ENCODE peak calls at places on chromosomes 7 and 10, in six cellular contexts. F is neuronal stem cell, P is HCT116, L is esophagus squamous epithelium, V is K562, B is fibroblast of lung. D is an unnamed sample.

GRCh38 chr10:35212856-35213255 is 86.2 kb downstream of the CREM start:
- DNase-seq in B (no peak), P (no peak), V (no peak), L (no peak), F (no peak), D (no peak)

GRCh38 chr10:12160664-12161063 is 31.2 kb downstream of the SEC61A2 start:
- DNase-seq in B (no peak), P (no peak), F (no peak), L (no peak), V (no peak), D (no peak)

GRCh38 chr10:130809181-130809580 is 502.3 kb downstream of the TCERG1L start:
- DNase-seq in F (no peak), P (no peak), V (no peak), B (no peak), L (no peak), D (no peak)

GRCh38 chr10:86366033-86366901 is at the start of gene GRID1:
- DNase-seq in L (no peak), B (peak; percentile 17), V (peak; percentile 57), F (no peak), P (no peak), D (no peak)

GRCh38 chr7:2029936-2030335 is 202.8 kb downstream of the MAD1L1 start:
- DNase-seq in P (no peak), B (no peak), F (no peak), L (no peak), V (no peak), D (no peak)

GRCh38 chr10:99520040-99520803 is 12.5 kb upstream of the NKX2-3 start:
- DNase-seq in B (no peak), F (no peak), P (no peak), V (no peak), L (no peak), D (no peak)

GRCh38 chr10:546451-546850 is 143.0 kb downstream of the DIP2C start:
- DNase-seq in F (no peak), V (no peak), L (no peak), B (no peak), P (no peak), D (no peak)

GRCh38 chr7:135204876-135205275 is 6.5 kb downstream of the WDR91 start:
- DNase-seq in L (no peak), V (no peak), B (peak; percentile 52), F (no peak), P (no peak), D (no peak)

GRCh38 chr7:56218510-56218909 is 102.3 kb upstream of the NUPR2 start:
- DNase-seq in L (no peak), V (no peak), F (no peak), B (no peak), P (no peak), D (no peak)

GRCh38 chr7:23247602-23248335 is 1.2 kb downstream of the GPNMB start:
- DNase-seq in V (no peak), P (no peak), F (no peak), B (no peak), L (no peak), D (no peak)

GRCh38 chr7:152641384-152641783 is 34.6 kb downstream of the XRCC2 start:
- DNase-seq in P (no peak), F (no peak), V (no peak), B (no peak), L (no peak), D (no peak)

GRCh38 chr10:129108994-129109393 is 358.0 kb upstream of the MGMT start:
- DNase-seq in F (no peak), L (no peak), B (no peak), V (no peak), P (no peak), D (no peak)

GRCh38 chr7:37445800-37446199 is 2.9 kb downstream of the ELMO1 start:
- DNase-seq in B (no peak), P (no peak), F (no peak), L (no peak), V (no peak), D (no peak)

GRCh38 chr7:114835861-114836260 is 86.0 kb upstream of the MDFIC start:
- DNase-seq in V (no peak), P (no peak), B (no peak), F (no peak), L (no peak), D (no peak)

GRCh38 chr7:157391036-157391710 is 54.4 kb downstream of the DNAJB6 start:
- DNase-seq in V (no peak), B (no peak), L (no peak), F (no peak), P (no peak), D (no peak)

GRCh38 chr7:1952169-1952760 is 280.5 kb downstream of the MAD1L1 start:
- DNase-seq in F (no peak), B (no peak), V (no peak), P (no peak), L (no peak), D (no peak)

GRCh38 chr7:103637080-103637479 is 191.1 kb upstream of the SLC26A5 start:
- DNase-seq in V (no peak), L (no peak), F (no peak), P (no peak), B (peak; percentile 92), D (no peak)

GRCh38 chr7:44307301-44307900 is 18.0 kb downstream of the CAMK2B start:
- DNase-seq in F (no peak), V (peak; percentile 23), P (peak; percentile 43), B (peak; percentile 39), L (no peak), D (no peak)

GRCh38 chr10:122504551-122504950 is 43.2 kb downstream of the HTRA1 start:
- DNase-seq in B (peak; percentile 95), L (no peak), V (no peak), P (no peak), F (no peak), D (peak; percentile 41)

GRCh38 chr10:86334515-86335085 is 32.0 kb downstream of the GRID1 start:
- DNase-seq in P (peak; percentile 29), B (no peak), F (no peak), V (no peak), L (no peak), D (no peak)

GRCh38 chr10:52011113-52011512 is 303.0 kb upstream of the DKK1 start:
- DNase-seq in V (no peak), L (no peak), P (no peak), B (no peak), F (no peak), D (no peak)

GRCh38 chr10:133592716-133593115 is 27.3 kb upstream of the SYCE1 start:
- DNase-seq in L (no peak), B (no peak), V (no peak), P (no peak), F (no peak), D (no peak)

GRCh38 chr10:100998991-100999741 is 442 bp upstream of the LZTS2 start:
- DNase-seq in V (peak; percentile 55), B (peak; percentile 71), P (no peak), L (no peak), F (peak; percentile 76), D (no peak)

GRCh38 chr10:71745659-71746250 is 26.2 kb upstream of the C10orf105 start:
- DNase-seq in F (no peak), V (no peak), B (no peak), P (no peak), L (no peak), D (no peak)

GRCh38 chr7:76231583-76231982 is 29.9 kb downstream of the SRRM3 start:
- DNase-seq in F (no peak), L (no peak), V (no peak), P (no peak), B (no peak), D (no peak)
- H3K27me3 ChIP-seq in F (peaks cover 6% of the 10 kb centered on the region), L (no peaks in the 10 kb centered on the region), V (peaks cover 17% of the 10 kb centered on the region), P (peaks cover 8% of the 10 kb centered on the region), B (no peaks in the 10 kb centered on the region), D (no peaks in the 10 kb centered on the region)

DNA sequence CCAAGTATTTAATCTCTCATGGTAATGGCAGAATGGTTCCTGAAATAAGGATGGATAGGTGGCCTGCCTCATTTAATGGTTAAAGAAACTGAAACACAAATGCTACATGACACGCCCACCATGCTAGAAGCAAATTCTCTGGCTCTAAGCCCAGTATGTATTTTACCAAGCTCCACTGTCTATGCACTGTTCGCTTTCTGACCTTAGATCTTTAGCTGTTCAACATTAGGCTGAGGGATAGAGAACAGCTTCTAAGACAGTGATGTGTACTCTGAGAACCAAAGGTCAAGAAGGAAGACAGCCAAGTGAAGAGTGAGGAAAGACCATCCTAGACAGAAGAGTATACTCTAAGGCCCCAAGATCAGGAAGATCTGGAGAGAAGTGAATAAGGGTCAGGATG is 26.6 kb downstream of the FAM3C start:
- DNase-seq in V (no peak), B (peak; percentile 45), F (no peak), P (no peak), L (no peak), D (no peak)
- H3K27me3 ChIP-seq in V (no peaks in the 10 kb centered on the region), B (no peaks in the 10 kb centered on the region), F (no peaks in the 10 kb centered on the region), P (no peaks in the 10 kb centered on the region), L (no peaks in the 10 kb centered on the region), D (no peaks in the 10 kb centered on the region)

GRCh38 chr10:78737883-78738282 is 330.9 kb upstream of the ZMIZ1 start:
- DNase-seq in P (no peak), B (no peak), L (no peak), V (no peak), F (no peak), D (no peak)

GRCh38 chr10:78739411-78740053 is 329.2 kb upstream of the ZMIZ1 start:
- DNase-seq in V (no peak), F (no peak), L (no peak), B (no peak), P (no peak), D (no peak)

GRCh38 chr10:78738457-78738856 is 330.3 kb upstream of the ZMIZ1 start:
- DNase-seq in V (no peak), L (no peak), P (no peak), B (no peak), F (no peak), D (no peak)

GRCh38 chr10:78736926-78737618 is 331.7 kb upstream of the ZMIZ1 start:
- DNase-seq in L (no peak), V (no peak), F (no peak), P (no peak), B (no peak), D (no peak)

GRCh38 chr10:78738861-78739260 is 329.9 kb upstream of the ZMIZ1 start:
- DNase-seq in V (no peak), L (no peak), B (no peak), P (no peak), F (no peak), D (no peak)
- H3K27me3 ChIP-seq in V (peaks cover 4% of the 10 kb centered on the region), L (no peaks in the 10 kb centered on the region), B (peaks cover 20% of the 10 kb centered on the region), P (peaks cover 56% of the 10 kb centered on the region), F (peaks cover 13% of the 10 kb centered on the region), D (no peaks in the 10 kb centered on the region)

GRCh38 chr10:117550599-117551321 is 8.2 kb downstream of the EMX2 start:
- DNase-seq in F (no peak), P (no peak), B (no peak), L (no peak), V (no peak), D (no peak)
- H3K27me3 ChIP-seq in F (peaks cover 100% of the 10 kb centered on the region), P (peaks cover 17% of the 10 kb centered on the region), B (peaks cover 58% of the 10 kb centered on the region), L (peaks cover 22% of the 10 kb centered on the region), V (peaks cover 8% of the 10 kb centered on the region), D (peaks cover 13% of the 10 kb centered on the region)